ENCODE peak calls at places on chromosomes 5 and 9, in four cellular contexts. One of them, this sample, is unnamed. For H3K9me3, the result is how much of the 10 kb centered on the place peaks cover.

GRCh38 chr5:99104538-99105132 is 175.8 kb upstream of the CHD1 start:
- DNase-seq in fibroblast of lung: peak
- DNase-seq in GM12878: no peak
- DNase-seq in neural progenitor cell: peak
- DNase-seq in this sample: peak

GRCh38 chr9:121498150-121498486 is 1.5 kb downstream of the GGTA1 start:
- DNase-seq in GM12878: peak
- DNase-seq in fibroblast of lung: peak
- DNase-seq in neural progenitor cell: peak
- DNase-seq in this sample: peak

GRCh38 chr5:126369995-126370731 is 53.0 kb upstream of the GRAMD2B start:
- DNase-seq in GM12878: no peak
- DNase-seq in neural progenitor cell: no peak
- DNase-seq in fibroblast of lung: no peak
- DNase-seq in this sample: peak

GRCh38 chr9:26292943-26293342 is 599.7 kb downstream of the CAAP1 start:
- DNase-seq in neural progenitor cell: peak
- DNase-seq in fibroblast of lung: no peak
- DNase-seq in GM12878: no peak
- DNase-seq in this sample: peak

GRCh38 chr9:110217656-110218099 is 9.7 kb upstream of the C9orf152 start:
- DNase-seq in neural progenitor cell: peak
- DNase-seq in fibroblast of lung: peak
- DNase-seq in GM12878: no peak
- DNase-seq in this sample: peak

GRCh38 chr5:112006721-112007120 is 249.7 kb upstream of the NREP start:
- DNase-seq in GM12878: no peak
- DNase-seq in fibroblast of lung: peak
- DNase-seq in neural progenitor cell: no peak
- DNase-seq in this sample: peak

GRCh38 chr5:7529880-7530279 is 133.9 kb downstream of the ADCY2 start:
- DNase-seq in GM12878: no peak
- DNase-seq in neural progenitor cell: no peak
- DNase-seq in fibroblast of lung: no peak
- DNase-seq in this sample: no peak

GRCh38 chr5:173634465-173634983 is 18.1 kb upstream of the BOD1 start:
- DNase-seq in fibroblast of lung: no peak
- DNase-seq in GM12878: no peak
- DNase-seq in neural progenitor cell: no peak
- DNase-seq in this sample: no peak

GRCh38 chr5:54701179-54701578 is 183.6 kb downstream of the SNX18 start:
- DNase-seq in GM12878: no peak
- DNase-seq in fibroblast of lung: peak
- DNase-seq in neural progenitor cell: no peak
- DNase-seq in this sample: peak

GRCh38 chr9:116494815-116495634 is 192.1 kb upstream of the TRIM32 start:
- DNase-seq in fibroblast of lung: no peak
- DNase-seq in GM12878: no peak
- DNase-seq in neural progenitor cell: peak
- DNase-seq in this sample: peak

GRCh38 chr9:18837402-18837801 is 195.6 kb downstream of the SAXO1 start:
- DNase-seq in neural progenitor cell: no peak
- DNase-seq in fibroblast of lung: no peak
- DNase-seq in GM12878: no peak
- DNase-seq in this sample: no peak

GRCh38 chr9:137129456-137130175 is 9.3 kb upstream of the GRIN1 start:
- DNase-seq in neural progenitor cell: peak
- DNase-seq in fibroblast of lung: peak
- DNase-seq in GM12878: peak
- DNase-seq in this sample: peak
- H3K9ac ChIP-seq in neural progenitor cell: peak
- H3K9ac ChIP-seq in fibroblast of lung: peak
- H3K9ac ChIP-seq in GM12878: peak
- H3K9ac ChIP-seq in this sample: peak

DNA sequence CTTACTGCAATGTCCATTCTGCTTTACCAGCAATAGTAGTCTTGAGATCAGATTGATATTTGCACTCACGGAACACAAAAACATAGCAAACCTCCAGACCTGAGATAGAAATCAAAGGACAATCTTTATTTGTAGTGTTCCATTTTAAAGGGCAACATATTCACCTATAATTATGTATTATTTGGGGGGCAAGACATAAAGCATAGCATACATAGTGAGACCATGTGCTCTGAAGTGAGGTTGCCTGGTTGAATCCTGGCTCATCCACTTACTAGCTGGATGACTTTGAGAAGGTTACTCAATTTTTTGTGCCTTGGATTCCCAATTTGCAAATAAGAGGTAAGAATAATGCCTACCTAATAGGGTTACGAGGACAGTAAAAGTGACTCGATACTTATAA is at the start of gene OR1B1:
- DNase-seq in GM12878: no peak
- DNase-seq in neural progenitor cell: no peak
- DNase-seq in fibroblast of lung: no peak
- DNase-seq in this sample: no peak
- H3K9me3 ChIP-seq in GM12878: under half
- H3K9me3 ChIP-seq in neural progenitor cell: under half
- H3K9me3 ChIP-seq in fibroblast of lung: under half
- H3K9me3 ChIP-seq in this sample: under half

DNA sequence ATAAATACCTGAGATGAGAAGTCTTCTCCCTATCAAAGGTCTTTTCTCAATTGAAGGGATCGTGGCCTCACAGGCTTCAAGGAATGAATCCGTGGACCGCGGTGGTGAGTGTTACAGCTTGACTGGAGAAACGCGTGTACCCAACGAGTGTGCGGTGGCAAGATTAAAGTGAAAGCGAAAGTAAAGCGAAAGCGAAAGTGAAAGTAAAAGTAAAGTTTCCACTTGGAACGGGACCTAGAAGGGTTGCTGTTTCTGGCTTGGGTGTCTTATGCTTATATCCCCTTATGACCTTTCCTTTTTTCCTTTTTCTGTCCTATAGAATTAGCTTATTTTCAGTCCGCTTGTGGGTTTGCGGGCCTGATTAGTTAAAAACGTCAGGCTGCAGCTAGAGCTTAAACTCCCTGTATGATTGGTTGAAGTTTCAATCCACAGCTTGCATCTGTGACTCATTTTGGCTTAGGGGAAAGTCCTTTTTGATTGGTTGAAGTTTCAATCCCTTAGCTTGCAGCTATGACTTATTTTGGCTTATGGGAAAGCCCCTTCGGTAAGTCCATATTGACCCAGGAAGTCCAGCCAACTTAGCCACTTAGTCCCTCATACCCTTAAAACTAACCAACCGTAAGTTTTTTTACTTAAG is 924.3 kb upstream of the CDH10 start:
- DNase-seq in fibroblast of lung: no peak
- DNase-seq in GM12878: no peak
- DNase-seq in neural progenitor cell: no peak
- DNase-seq in this sample: no peak
- H3K4me2 ChIP-seq in fibroblast of lung: no peak
- H3K4me2 ChIP-seq in GM12878: no peak
- H3K4me2 ChIP-seq in neural progenitor cell: no peak
- H3K4me2 ChIP-seq in this sample: no peak

GRCh38 chr9:136965771-136966484 is 11.4 kb upstream of the PTGDS start:
- DNase-seq in neural progenitor cell: peak
- DNase-seq in GM12878: no peak
- DNase-seq in fibroblast of lung: no peak
- DNase-seq in this sample: peak
- H3K9ac ChIP-seq in neural progenitor cell: no peak
- H3K9ac ChIP-seq in GM12878: no peak
- H3K9ac ChIP-seq in fibroblast of lung: no peak
- H3K9ac ChIP-seq in this sample: no peak

DNA sequence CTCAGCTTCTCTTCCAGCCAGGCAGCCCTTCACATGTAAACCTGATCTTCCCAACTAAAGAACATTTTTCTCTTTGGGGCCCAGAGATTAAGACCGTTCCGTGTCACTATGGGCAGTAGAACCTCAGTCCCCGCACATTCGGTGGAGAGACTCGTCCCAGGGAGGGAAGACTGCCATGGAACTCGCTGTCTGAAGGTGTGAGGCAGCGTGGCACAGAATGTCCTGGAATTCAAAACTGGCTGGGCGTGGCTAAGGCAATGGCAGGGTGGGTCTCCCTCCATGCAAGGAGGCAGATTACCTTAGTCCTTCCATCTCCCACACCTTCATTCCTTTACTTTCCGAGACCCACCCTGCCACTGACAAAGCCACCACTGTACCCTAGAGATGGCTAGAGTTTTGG is 57.4 kb upstream of the ZNF354A start:
- DNase-seq in GM12878: no peak
- DNase-seq in fibroblast of lung: no peak
- DNase-seq in neural progenitor cell: no peak
- DNase-seq in this sample: no peak
- H3K9me3 ChIP-seq in GM12878: under half
- H3K9me3 ChIP-seq in fibroblast of lung: under half
- H3K9me3 ChIP-seq in neural progenitor cell: under half
- H3K9me3 ChIP-seq in this sample: under half